ENCODE peak calls at places on chromosomes 3 and 15, in eight cellular contexts. Y is NCI-H1092 treated with DMSO at 0.1 percent for 48 hours; T is HT-29; K is cardiac fibroblast; S is stimulated activated CD4-positive, alpha-beta T cell treated with anti-CD3 and anti-CD28 coated beads, Interleukin-15, amount 100 ng/mL, for 1 hour; D is NCI-H1105 treated with DMSO at 0.1 percent for 48 hours; Q is astrocyte; R is SJSA1. A is an unnamed sample.
A peak's percentile ranks its signal among the peaks of the same experiment; 100 is the strongest.

GRCh38 chr3:71863563-71864190 is 78.7 kb upstream of the PROK2 start:
- DNase-seq in K (no peak), Y (no peak), T (no peak), S (no peak), Q (no peak), D (no peak), R (no peak), A (no peak)

GRCh38 chr3:66053009-66053782 is 14.5 kb upstream of the MAGI1 start:
- DNase-seq in K (peak; percentile 91), R (no peak), Y (no peak), T (no peak), Q (no peak), D (no peak), S (no peak), A (no peak)

GRCh38 chr15:74798388-74799254 is 14.0 kb upstream of the LMAN1L start:
- DNase-seq in T (no peak), K (no peak), D (no peak), S (no peak), Q (no peak), R (no peak), Y (no peak), A (no peak)

GRCh38 chr3:147390589-147391569 is 15.5 kb downstream of the ZIC4 start:
- DNase-seq in D (no peak), K (no peak), Q (no peak), Y (no peak), R (no peak), S (no peak), T (no peak), A (no peak)

GRCh38 chr3:58256511-58256910 is 18.9 kb downstream of the ABHD6 start:
- DNase-seq in T (no peak), S (no peak), R (no peak), D (no peak), Y (no peak), K (no peak), Q (no peak), A (no peak)

GRCh38 chr3:101070260-101071121 is 77.3 kb upstream of the ABI3BP start:
- DNase-seq in S (peak; percentile 29), K (peak; percentile 15), Q (no peak), T (peak; percentile 84), R (no peak), D (peak; percentile 18), Y (no peak), A (peak; percentile 6)

GRCh38 chr3:194141415-194142155 is 5.6 kb downstream of the HES1 start:
- DNase-seq in Q (peak; percentile 92), K (peak; percentile 96), T (peak; percentile 95), Y (peak; percentile 95), S (peak; percentile 31), D (peak; percentile 85), R (peak; percentile 90), A (peak; percentile 86)

GRCh38 chr15:90665288-90666134 is 51.6 kb upstream of the BLM start:
- DNase-seq in R (peak; percentile 87), S (no peak), D (peak; percentile 20), Q (peak; percentile 38), Y (no peak), K (peak; percentile 67), T (peak; percentile 69), A (peak; percentile 1)

GRCh38 chr3:196120291-196120951 is 38.5 kb upstream of the TFRC start:
- DNase-seq in K (peak; percentile 3), D (no peak), Q (no peak), Y (no peak), T (no peak), S (no peak), R (no peak), A (no peak)